ENCODE peak calls at places on chromosomes 12 and 14, in nine cellular contexts. S is naive thymus-derived CD4-positive, alpha-beta T cell; Z is hepatocyte; H is right cardiac atrium; F is esophagus squamous epithelium; L is neural progenitor cell; M is CD8-positive, alpha-beta memory T cell; P is stomach; G is lung. B is an unnamed sample. For H3K4me1 and H3K9me3, the result is how much of the 10 kb centered on the place peaks cover.

GRCh38 chr12:117012189-117012805 is 86.9 kb downstream of the TESC start:
- DNase-seq in S (no peak), Z (no peak), H (no peak), F (no peak), L (no peak), M (no peak), P (no peak), G (no peak), B (no peak)

GRCh38 chr12:62263956-62264355 is 3.8 kb downstream of the USP15 start:
- DNase-seq in S (no peak), Z (no peak), H (no peak), F (no peak), L (no peak), M (no peak), P (no peak), G (no peak), B (no peak)

GRCh38 chr14:70947739-70948138 is 40.5 kb downstream of the PCNX1 start:
- DNase-seq in S (no peak), Z (no peak), H (no peak), F (no peak), L (no peak), M (no peak), P (no peak), G (no peak), B (no peak)

GRCh38 chr12:57044856-57045255 is 5.1 kb downstream of the MYO1A start:
- DNase-seq in S (no peak), Z (no peak), H (no peak), F (no peak), L (no peak), M (no peak), P (no peak), G (no peak), B (no peak)

GRCh38 chr12:6627598-6627997 is 8.2 kb downstream of the LPAR5 start:
- DNase-seq in S (peak), Z (no peak), H (no peak), F (no peak), L (no peak), M (peak), P (no peak), G (no peak), B (no peak)

GRCh38 chr12:100201604-100202423 is 1.2 kb downstream of the ACTR6 start:
- DNase-seq in S (no peak), Z (no peak), H (no peak), F (no peak), L (no peak), M (no peak), P (no peak), G (no peak), B (no peak)

GRCh38 chr14:99213101-99213500 is 58.9 kb downstream of the BCL11B start:
- DNase-seq in S (no peak), Z (no peak), H (no peak), F (no peak), L (no peak), M (no peak), P (no peak), G (no peak), B (no peak)

GRCh38 chr12:27870939-27871338 is 90.9 kb upstream of the MANSC4 start:
- DNase-seq in S (no peak), Z (no peak), H (no peak), F (no peak), L (no peak), M (no peak), P (no peak), G (no peak), B (no peak)

GRCh38 chr12:66600805-66601392 is 78.0 kb downstream of the GRIP1 start:
- DNase-seq in S (no peak), Z (no peak), H (no peak), F (no peak), L (peak), M (no peak), P (no peak), G (no peak), B (no peak)

GRCh38 chr12:11347810-11348209 is 37.6 kb upstream of the PRB4 start:
- DNase-seq in S (no peak), Z (no peak), H (no peak), F (no peak), L (no peak), M (no peak), P (no peak), G (no peak), B (no peak)

GRCh38 chr12:69527506-69528272 is 57.5 kb downstream of the FRS2 start:
- DNase-seq in S (no peak), Z (peak), H (no peak), F (no peak), L (no peak), M (no peak), P (no peak), G (no peak), B (no peak)

GRCh38 chr12:85821216-85821615 is 15.0 kb downstream of the RASSF9 start:
- DNase-seq in S (no peak), Z (no peak), H (no peak), F (no peak), L (no peak), M (no peak), P (no peak), G (no peak), B (no peak)

GRCh38 chr12:87092421-87092820 is 836.2 kb upstream of the MGAT4C start:
- DNase-seq in S (no peak), Z (no peak), H (no peak), F (no peak), L (no peak), M (no peak), P (no peak), G (no peak), B (no peak)

GRCh38 chr14:97458302-97459137 is 661.3 kb downstream of the VRK1 start:
- DNase-seq in S (peak), Z (peak), H (peak), F (no peak), L (peak), M (peak), P (peak), G (no peak), B (peak)

GRCh38 chr12:64912501-64912900 is 88.1 kb downstream of the TBC1D30 start:
- DNase-seq in S (no peak), Z (no peak), H (peak), F (no peak), L (no peak), M (no peak), P (no peak), G (no peak), B (no peak)

GRCh38 chr14:69613312-69614073 is 2.1 kb downstream of the SUSD6 start:
- DNase-seq in S (no peak), Z (no peak), H (no peak), F (no peak), L (no peak), M (no peak), P (no peak), G (no peak), B (no peak)

GRCh38 chr14:75443203-75443969 is 15.6 kb downstream of the JDP2 start:
- DNase-seq in S (no peak), Z (no peak), H (no peak), F (no peak), L (no peak), M (no peak), P (no peak), G (no peak), B (no peak)

GRCh38 chr12:89648211-89648930 is 60.3 kb downstream of the ATP2B1 start:
- DNase-seq in S (no peak), Z (peak), H (no peak), F (no peak), L (peak), M (no peak), P (no peak), G (no peak), B (no peak)

GRCh38 chr12:45407967-45408743 is 192.3 kb downstream of the ANO6 start:
- DNase-seq in S (no peak), Z (no peak), H (no peak), F (no peak), L (no peak), M (no peak), P (no peak), G (no peak), B (no peak)

GRCh38 chr14:99603471-99603933 is 505 bp downstream of the CCDC85C start:
- DNase-seq in S (peak), Z (peak), H (no peak), F (no peak), L (peak), M (peak), P (no peak), G (no peak), B (peak)

GRCh38 chr12:114529956-114530355 is 124.0 kb upstream of the TBX5 start:
- DNase-seq in S (no peak), Z (no peak), H (no peak), F (no peak), L (no peak), M (no peak), P (no peak), G (no peak), B (no peak)

GRCh38 chr14:95359974-95360826 is 40.5 kb upstream of the CLMN start:
- DNase-seq in S (no peak), Z (peak), H (peak), F (no peak), L (peak), M (no peak), P (peak), G (no peak), B (no peak)

GRCh38 chr12:27852117-27852516 is 72.1 kb upstream of the MANSC4 start:
- DNase-seq in S (no peak), Z (no peak), H (no peak), F (no peak), L (no peak), M (no peak), P (no peak), G (no peak), B (no peak)

GRCh38 chr12:21627924-21628323 is 23.3 kb upstream of the GYS2 start:
- DNase-seq in S (no peak), Z (no peak), H (no peak), F (no peak), L (no peak), M (no peak), P (no peak), G (no peak), B (no peak)

GRCh38 chr14:94114589-94115067 is 4.1 kb downstream of the IFI27 start:
- DNase-seq in S (no peak), Z (no peak), H (no peak), F (no peak), L (no peak), M (no peak), P (peak), G (no peak), B (no peak)

GRCh38 chr12:74021937-74022336 is 515.7 kb upstream of the ATXN7L3B start:
- DNase-seq in S (no peak), Z (peak), H (peak), F (no peak), L (peak), M (no peak), P (peak), G (peak), B (no peak)

GRCh38 chr12:110744176-110744575 is 1.5 kb upstream of the PPP1CC start:
- DNase-seq in S (no peak), Z (no peak), H (no peak), F (no peak), L (peak), M (no peak), P (no peak), G (no peak), B (no peak)

GRCh38 chr14:56061051-56061450 is 57.2 kb upstream of the PELI2 start:
- DNase-seq in S (no peak), Z (no peak), H (no peak), F (no peak), L (no peak), M (no peak), P (no peak), G (no peak), B (no peak)

GRCh38 chr12:12562016-12562483 is 613 bp downstream of the DUSP16 start:
- DNase-seq in S (no peak), Z (peak), H (peak), F (no peak), L (peak), M (peak), P (no peak), G (peak), B (peak)

GRCh38 chr12:41140117-41140516 is 48.0 kb upstream of the PDZRN4 start:
- DNase-seq in S (no peak), Z (no peak), H (no peak), F (no peak), L (no peak), M (no peak), P (no peak), G (no peak), B (no peak)

GRCh38 chr14:35944847-35945246 is 118.7 kb downstream of the BRMS1L start:
- DNase-seq in S (no peak), Z (peak), H (no peak), F (no peak), L (peak), M (no peak), P (no peak), G (no peak), B (peak)

GRCh38 chr14:93003945-93004698 is 81.2 kb downstream of the CHGA start:
- DNase-seq in S (no peak), Z (no peak), H (no peak), F (no peak), L (no peak), M (no peak), P (no peak), G (no peak), B (no peak)

GRCh38 chr14:74611672-74612345 is at the start of gene LTBP2:
- DNase-seq in S (no peak), Z (peak), H (no peak), F (no peak), L (peak), M (no peak), P (no peak), G (no peak), B (no peak)

GRCh38 chr12:1515428-1515827 is 79.0 kb downstream of the FBXL14 start:
- DNase-seq in S (no peak), Z (no peak), H (no peak), F (no peak), L (no peak), M (no peak), P (no peak), G (no peak), B (no peak)

GRCh38 chr14:51291016-51291415 is 51.0 kb downstream of the TMX1 start:
- DNase-seq in S (no peak), Z (no peak), H (no peak), F (no peak), L (no peak), M (no peak), P (no peak), G (no peak), B (no peak)

GRCh38 chr12:114430306-114430705 is 24.4 kb upstream of the TBX5 start:
- DNase-seq in S (no peak), Z (no peak), H (no peak), F (no peak), L (no peak), M (no peak), P (no peak), G (no peak), B (no peak)

GRCh38 chr14:37179896-37180502 is 7.6 kb upstream of the SLC25A21 start:
- DNase-seq in S (no peak), Z (no peak), H (no peak), F (no peak), L (no peak), M (no peak), P (no peak), G (no peak), B (no peak)

GRCh38 chr12:123363385-123363742 is 1.3 kb downstream of the SBNO1 start:
- DNase-seq in S (peak), Z (peak), H (no peak), F (no peak), L (no peak), M (no peak), P (no peak), G (no peak), B (peak)

GRCh38 chr12:127538325-127538724 is 728.6 kb upstream of the TMEM132C start:
- DNase-seq in S (no peak), Z (no peak), H (no peak), F (no peak), L (peak), M (no peak), P (no peak), G (no peak), B (no peak)

GRCh38 chr12:101823891-101824290 is 6.9 kb downstream of the GNPTAB start:
- DNase-seq in S (peak), Z (peak), H (peak), F (no peak), L (peak), M (peak), P (peak), G (peak), B (no peak)
- H3K4me1 ChIP-seq in S (under half), Z (under half), H (under half), F (under half), L (under half), M (half or more), P (half or more), G (under half), B (under half)

DNA sequence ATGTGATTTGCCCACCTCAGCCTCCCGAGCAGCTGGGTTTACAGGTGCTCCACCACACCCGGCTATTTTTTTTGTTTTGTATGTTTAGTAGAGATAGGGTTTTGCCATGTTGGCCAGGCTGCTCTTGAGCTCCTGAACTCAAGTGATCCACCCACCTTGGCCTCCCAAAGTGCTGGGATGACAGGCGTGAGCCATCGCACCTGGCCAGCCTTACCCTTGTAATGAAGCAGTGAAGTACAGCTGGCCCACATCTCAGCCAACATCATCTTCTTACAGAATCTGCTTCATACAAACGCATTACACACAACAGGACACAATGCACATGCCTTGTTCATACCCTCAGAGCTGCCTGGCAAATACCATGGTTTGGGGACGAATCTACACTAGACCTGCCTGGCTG is 31.3 kb upstream of the CHFR start:
- DNase-seq in S (no peak), Z (no peak), H (no peak), F (no peak), L (no peak), M (no peak), P (no peak), G (no peak), B (no peak)
- H3K9me3 ChIP-seq in S (under half), Z (under half), H (under half), F (under half), L (half or more), M (half or more), P (half or more), G (under half), B (half or more)

DNA sequence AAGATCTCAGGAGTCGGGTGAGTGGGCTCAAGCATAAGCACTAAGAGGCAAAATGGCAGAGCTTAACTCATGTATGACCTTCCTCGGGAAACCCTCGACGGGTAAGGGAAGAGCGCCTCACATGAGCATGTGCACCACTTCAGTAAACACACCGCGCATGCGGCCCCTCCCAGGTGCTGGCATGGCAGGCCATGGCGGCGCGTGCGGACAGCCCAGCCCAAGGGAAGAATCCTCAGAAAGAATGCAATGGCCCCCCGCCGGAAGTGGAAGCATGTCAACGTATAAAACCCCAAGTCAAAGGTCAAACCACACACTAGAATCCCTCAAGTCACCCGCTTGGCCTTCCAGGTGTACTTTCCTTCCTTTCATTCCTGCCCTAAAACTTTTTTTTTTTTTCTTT is 6.6 kb upstream of the TNFAIP2 start:
- DNase-seq in S (no peak), Z (no peak), H (no peak), F (no peak), L (no peak), M (no peak), P (no peak), G (no peak), B (no peak)
- H3K4me1 ChIP-seq in S (under half), Z (under half), H (under half), F (under half), L (under half), M (under half), P (half or more), G (under half), B (under half)

DNA sequence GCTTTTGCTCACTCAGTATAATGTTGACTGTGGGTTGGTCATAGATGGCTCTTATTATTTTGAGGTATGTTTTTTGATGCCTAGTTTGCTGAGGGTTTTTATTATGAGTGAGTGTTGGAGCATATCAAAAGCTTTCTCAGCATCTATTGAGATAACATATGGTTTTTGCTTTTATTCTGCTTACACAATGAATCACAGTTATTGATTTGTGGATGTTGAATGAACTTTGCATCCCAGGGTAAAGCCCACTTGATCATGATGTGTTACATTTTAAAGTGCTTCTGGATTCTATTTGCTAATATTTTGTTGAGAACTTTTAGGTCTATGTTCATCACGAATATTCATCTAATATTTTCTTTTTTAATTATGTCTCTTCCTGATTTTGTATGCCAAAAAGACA is 1260.3 kb downstream of the TMEM121 start:
- DNase-seq in S (no peak), Z (no peak), H (no peak), F (no peak), L (no peak), M (no peak), P (no peak), G (no peak), B (no peak)
- H3K9me3 ChIP-seq in S (under half), Z (under half), H (under half), F (under half), L (under half), M (under half), P (under half), G (under half), B (under half)

GRCh38 chr14:102537981-102538597 is 28.5 kb upstream of the ANKRD9 start:
- DNase-seq in S (no peak), Z (peak), H (no peak), F (no peak), L (no peak), M (no peak), P (no peak), G (no peak), B (no peak)
- H3K4me1 ChIP-seq in S (under half), Z (under half), H (under half), F (under half), L (under half), M (under half), P (under half), G (under half), B (under half)

GRCh38 chr12:130463818-130464663 is 126.4 kb downstream of the PIWIL1 start:
- DNase-seq in S (no peak), Z (no peak), H (no peak), F (no peak), L (no peak), M (no peak), P (no peak), G (no peak), B (no peak)
- H3K9me3 ChIP-seq in S (under half), Z (under half), H (under half), F (under half), L (under half), M (under half), P (under half), G (under half), B (under half)

B was measured in mucosa of descending colon.